ENCODE peak calls at places on chromosome 4, in five cellular contexts. One of them, this sample, is unnamed.

GRCh38 chr4:3112979-3113469 is 38.5 kb downstream of the HTT start:
- DNase-seq in ovary: no peak
- DNase-seq in left ventricle myocardium inferior: no peak
- DNase-seq in colonic mucosa: no peak
- DNase-seq in breast epithelium: no peak
- DNase-seq in this sample: no peak

GRCh38 chr4:37968747-37969146 is 8.5 kb downstream of the PTTG2 start:
- DNase-seq in left ventricle myocardium inferior: no peak
- DNase-seq in colonic mucosa: no peak
- DNase-seq in breast epithelium: no peak
- DNase-seq in ovary: no peak
- DNase-seq in this sample: no peak

GRCh38 chr4:101157415-101158135 is 189.8 kb downstream of the PPP3CA start:
- DNase-seq in breast epithelium: no peak
- DNase-seq in ovary: no peak
- DNase-seq in colonic mucosa: no peak
- DNase-seq in left ventricle myocardium inferior: no peak
- DNase-seq in this sample: no peak

GRCh38 chr4:88619973-88620372 is 27.7 kb downstream of the HERC3 start:
- DNase-seq in colonic mucosa: no peak
- DNase-seq in ovary: no peak
- DNase-seq in breast epithelium: no peak
- DNase-seq in left ventricle myocardium inferior: no peak
- DNase-seq in this sample: no peak

GRCh38 chr4:8342651-8343050 is 73.1 kb downstream of the HTRA3 start:
- DNase-seq in left ventricle myocardium inferior: peak
- DNase-seq in colonic mucosa: no peak
- DNase-seq in breast epithelium: no peak
- DNase-seq in ovary: peak
- DNase-seq in this sample: no peak

GRCh38 chr4:72084587-72085011 is 52.8 kb downstream of the NPFFR2 start:
- DNase-seq in breast epithelium: no peak
- DNase-seq in ovary: no peak
- DNase-seq in left ventricle myocardium inferior: no peak
- DNase-seq in colonic mucosa: no peak
- DNase-seq in this sample: no peak

GRCh38 chr4:183783933-183784622 is 121.0 kb upstream of the STOX2 start:
- DNase-seq in ovary: no peak
- DNase-seq in colonic mucosa: peak
- DNase-seq in breast epithelium: no peak
- DNase-seq in left ventricle myocardium inferior: no peak
- DNase-seq in this sample: no peak

GRCh38 chr4:38383646-38384121 is 280.3 kb upstream of the KLF3 start:
- DNase-seq in left ventricle myocardium inferior: no peak
- DNase-seq in colonic mucosa: no peak
- DNase-seq in breast epithelium: no peak
- DNase-seq in ovary: no peak
- DNase-seq in this sample: no peak

GRCh38 chr4:109755656-109756055 is 25.8 kb upstream of the PLA2G12A start:
- DNase-seq in colonic mucosa: no peak
- DNase-seq in breast epithelium: no peak
- DNase-seq in ovary: no peak
- DNase-seq in left ventricle myocardium inferior: no peak
- DNase-seq in this sample: no peak

GRCh38 chr4:10047967-10048366 is 26.7 kb upstream of the SLC2A9 start:
- DNase-seq in breast epithelium: no peak
- DNase-seq in ovary: no peak
- DNase-seq in colonic mucosa: no peak
- DNase-seq in left ventricle myocardium inferior: no peak
- DNase-seq in this sample: no peak

GRCh38 chr4:107866726-107867125 is 42.0 kb downstream of the SGMS2 start:
- DNase-seq in colonic mucosa: no peak
- DNase-seq in breast epithelium: no peak
- DNase-seq in left ventricle myocardium inferior: no peak
- DNase-seq in ovary: no peak
- DNase-seq in this sample: no peak

GRCh38 chr4:153206534-153206933 is 2.3 kb downstream of the TRIM2 start:
- DNase-seq in breast epithelium: no peak
- DNase-seq in colonic mucosa: no peak
- DNase-seq in left ventricle myocardium inferior: no peak
- DNase-seq in ovary: no peak
- DNase-seq in this sample: no peak

GRCh38 chr4:148126825-148127224 is 315.4 kb downstream of the NR3C2 start:
- DNase-seq in ovary: no peak
- DNase-seq in colonic mucosa: no peak
- DNase-seq in left ventricle myocardium inferior: no peak
- DNase-seq in breast epithelium: no peak
- DNase-seq in this sample: no peak

GRCh38 chr4:168683595-168683994 is 186.7 kb downstream of the PALLD start:
- DNase-seq in breast epithelium: no peak
- DNase-seq in left ventricle myocardium inferior: no peak
- DNase-seq in ovary: no peak
- DNase-seq in colonic mucosa: no peak
- DNase-seq in this sample: no peak

GRCh38 chr4:8211737-8212581 is 12.9 kb downstream of the SH3TC1 start:
- DNase-seq in ovary: no peak
- DNase-seq in breast epithelium: no peak
- DNase-seq in left ventricle myocardium inferior: no peak
- DNase-seq in colonic mucosa: no peak
- DNase-seq in this sample: no peak

GRCh38 chr4:142126890-142127497 is 490.6 kb downstream of the IL15 start:
- DNase-seq in left ventricle myocardium inferior: no peak
- DNase-seq in colonic mucosa: peak
- DNase-seq in breast epithelium: peak
- DNase-seq in ovary: peak
- DNase-seq in this sample: peak

GRCh38 chr4:172802041-172802440 is 366.6 kb upstream of the GALNT7 start:
- DNase-seq in colonic mucosa: no peak
- DNase-seq in ovary: no peak
- DNase-seq in left ventricle myocardium inferior: no peak
- DNase-seq in breast epithelium: no peak
- DNase-seq in this sample: no peak

GRCh38 chr4:10180927-10181744 is 64.5 kb upstream of the WDR1 start:
- DNase-seq in left ventricle myocardium inferior: no peak
- DNase-seq in colonic mucosa: no peak
- DNase-seq in ovary: no peak
- DNase-seq in breast epithelium: no peak
- DNase-seq in this sample: no peak

GRCh38 chr4:40422309-40422708 is 87.2 kb downstream of the CHRNA9 start:
- DNase-seq in breast epithelium: no peak
- DNase-seq in left ventricle myocardium inferior: no peak
- DNase-seq in colonic mucosa: no peak
- DNase-seq in ovary: no peak
- DNase-seq in this sample: no peak

GRCh38 chr4:112514449-112515277 is 1.3 kb downstream of the NEUROG2 start:
- DNase-seq in left ventricle myocardium inferior: no peak
- DNase-seq in breast epithelium: no peak
- DNase-seq in colonic mucosa: no peak
- DNase-seq in ovary: no peak
- DNase-seq in this sample: no peak

GRCh38 chr4:151624606-151625565 is 135.9 kb downstream of the GATB start:
- DNase-seq in ovary: peak
- DNase-seq in left ventricle myocardium inferior: no peak
- DNase-seq in breast epithelium: no peak
- DNase-seq in colonic mucosa: no peak
- DNase-seq in this sample: no peak

GRCh38 chr4:137531951-137532868 is at the start of gene PCDH18:
- DNase-seq in colonic mucosa: peak
- DNase-seq in ovary: peak
- DNase-seq in breast epithelium: peak
- DNase-seq in left ventricle myocardium inferior: peak
- DNase-seq in this sample: peak

GRCh38 chr4:117971406-117971805 is 62.9 kb upstream of the NDST3 start:
- DNase-seq in ovary: no peak
- DNase-seq in colonic mucosa: no peak
- DNase-seq in left ventricle myocardium inferior: no peak
- DNase-seq in breast epithelium: no peak
- DNase-seq in this sample: no peak

GRCh38 chr4:151922811-151923210 is 162.0 kb upstream of the GATB start:
- DNase-seq in colonic mucosa: no peak
- DNase-seq in ovary: no peak
- DNase-seq in left ventricle myocardium inferior: no peak
- DNase-seq in breast epithelium: no peak
- DNase-seq in this sample: no peak

GRCh38 chr4:98510757-98511517 is 147.5 kb downstream of the TSPAN5 start:
- DNase-seq in breast epithelium: no peak
- DNase-seq in left ventricle myocardium inferior: no peak
- DNase-seq in ovary: no peak
- DNase-seq in colonic mucosa: no peak
- DNase-seq in this sample: no peak

DNA sequence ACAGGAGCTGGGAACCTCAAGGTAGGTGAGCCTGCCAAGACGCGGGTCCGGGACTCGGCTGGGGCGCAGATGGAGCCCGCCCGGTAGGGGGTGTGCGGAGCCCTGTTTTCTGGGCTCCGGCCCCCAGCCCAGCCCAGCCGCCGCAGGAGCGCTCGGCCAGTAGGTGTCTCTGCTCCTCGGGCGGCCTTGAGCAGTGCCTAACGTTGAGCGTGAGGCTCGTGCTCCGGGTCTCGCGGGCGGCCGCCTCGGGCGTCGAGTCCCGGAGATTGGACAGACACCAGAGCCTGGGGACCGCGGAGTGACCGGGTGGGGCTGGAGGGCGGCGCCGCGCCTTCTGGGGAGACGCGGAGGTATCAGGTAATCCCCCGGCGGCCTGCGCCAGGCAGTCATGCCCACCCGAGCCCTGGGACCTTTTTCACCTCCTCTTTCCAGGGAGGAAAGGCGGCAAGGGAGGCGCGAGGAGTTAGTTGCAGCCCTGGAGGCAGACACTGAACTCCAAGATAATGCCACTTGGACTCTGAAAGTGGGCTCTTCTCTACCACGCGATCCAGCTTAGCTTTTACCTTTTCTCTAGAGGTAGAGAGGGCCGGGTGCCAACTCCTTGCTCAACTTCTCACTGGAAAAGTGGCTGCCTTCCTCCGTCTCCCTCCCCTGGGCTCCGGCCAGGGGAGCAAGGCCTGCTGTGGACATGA is 14.5 kb upstream of the FGG start:
- DNase-seq in left ventricle myocardium inferior: peak
- DNase-seq in colonic mucosa: peak
- DNase-seq in ovary: peak
- DNase-seq in breast epithelium: peak
- DNase-seq in this sample: peak
- H3K4me3 ChIP-seq in left ventricle myocardium inferior: peak
- H3K4me3 ChIP-seq in colonic mucosa: no peak
- H3K4me3 ChIP-seq in ovary: peak
- H3K4me3 ChIP-seq in breast epithelium: peak
- H3K4me3 ChIP-seq in this sample: no peak

GRCh38 chr4:13541720-13542576 is 2.4 kb downstream of the NKX3-2 start:
- DNase-seq in colonic mucosa: peak
- DNase-seq in left ventricle myocardium inferior: no peak
- DNase-seq in ovary: no peak
- DNase-seq in breast epithelium: no peak
- DNase-seq in this sample: no peak
- TF ChIP-seq CTCF in colonic mucosa: peak
- TF ChIP-seq CTCF in left ventricle myocardium inferior: peak
- TF ChIP-seq CTCF in ovary: no peak
- TF ChIP-seq CTCF in breast epithelium: peak
- TF ChIP-seq CTCF in this sample: no peak

GRCh38 chr4:1815096-1815996 is 22.3 kb downstream of the FGFR3 start:
- DNase-seq in breast epithelium: no peak
- DNase-seq in ovary: no peak
- DNase-seq in colonic mucosa: no peak
- DNase-seq in left ventricle myocardium inferior: no peak
- DNase-seq in this sample: no peak

GRCh38 chr4:1814453-1814852 is 21.4 kb downstream of the FGFR3 start:
- DNase-seq in breast epithelium: no peak
- DNase-seq in ovary: no peak
- DNase-seq in colonic mucosa: no peak
- DNase-seq in left ventricle myocardium inferior: no peak
- DNase-seq in this sample: no peak

GRCh38 chr4:1812720-1813119 is 19.6 kb downstream of the FGFR3 start:
- DNase-seq in breast epithelium: no peak
- DNase-seq in left ventricle myocardium inferior: no peak
- DNase-seq in colonic mucosa: no peak
- DNase-seq in ovary: no peak
- DNase-seq in this sample: no peak

GRCh38 chr4:1813231-1813630 is 20.1 kb downstream of the FGFR3 start:
- DNase-seq in ovary: no peak
- DNase-seq in colonic mucosa: no peak
- DNase-seq in left ventricle myocardium inferior: no peak
- DNase-seq in breast epithelium: no peak
- DNase-seq in this sample: no peak

GRCh38 chr4:1813915-1814314 is 20.8 kb downstream of the FGFR3 start:
- DNase-seq in colonic mucosa: no peak
- DNase-seq in ovary: no peak
- DNase-seq in breast epithelium: no peak
- DNase-seq in left ventricle myocardium inferior: no peak
- DNase-seq in this sample: no peak
- H3K4me3 ChIP-seq in colonic mucosa: no peak
- H3K4me3 ChIP-seq in ovary: no peak
- H3K4me3 ChIP-seq in breast epithelium: no peak
- H3K4me3 ChIP-seq in left ventricle myocardium inferior: no peak
- H3K4me3 ChIP-seq in this sample: no peak

DNA sequence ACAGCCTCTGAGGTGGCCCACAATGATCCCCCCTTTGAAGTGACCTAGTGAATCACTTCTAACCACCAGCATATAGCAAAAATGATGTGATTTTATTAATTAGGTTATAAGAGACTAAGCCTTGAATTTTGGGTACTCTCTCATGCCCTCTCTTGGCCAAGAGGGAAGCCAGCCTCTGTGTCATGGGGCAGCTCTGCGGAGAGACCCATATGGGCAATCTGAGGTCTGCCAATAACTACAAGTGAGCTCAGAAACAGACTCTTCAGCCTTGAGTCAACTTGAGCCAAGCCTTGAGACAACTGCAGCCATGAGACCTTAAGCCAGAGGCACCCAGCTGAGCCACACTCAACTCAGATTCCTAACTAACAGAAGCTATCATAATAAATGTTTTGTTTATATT is 45.7 kb downstream of the MANBA start:
- DNase-seq in breast epithelium: no peak
- DNase-seq in colonic mucosa: no peak
- DNase-seq in left ventricle myocardium inferior: no peak
- DNase-seq in ovary: no peak
- DNase-seq in this sample: no peak
- TF ChIP-seq CTCF in breast epithelium: no peak
- TF ChIP-seq CTCF in colonic mucosa: no peak
- TF ChIP-seq CTCF in left ventricle myocardium inferior: no peak
- TF ChIP-seq CTCF in ovary: no peak
- TF ChIP-seq CTCF in this sample: no peak